ENCODE peak calls at places on chromosome 20, in six cellular contexts. W is H1, Q is GM12878, Z is GM12891, V is HepG2, S is K562. L is an unnamed sample.
A peak's percentile ranks its signal among the peaks of the same experiment; 100 is the strongest.

GRCh38 chr20:58585753-58586540 is 65.1 kb upstream of the STX16 start:
- DNase-seq in Q (no peak), V (no peak), S (no peak), Z (no peak), W (no peak), L (no peak)

GRCh38 chr20:54044156-54044555 is 26.2 kb downstream of the BCAS1 start:
- DNase-seq in Z (no peak), S (peak; percentile 51), Q (no peak), W (no peak), V (no peak), L (no peak)

GRCh38 chr20:2986466-2986865 is 57.0 kb upstream of the GNRH2 start:
- DNase-seq in V (no peak), Q (no peak), S (no peak), Z (no peak), W (no peak), L (no peak)

GRCh38 chr20:47971321-47971781 is 186.1 kb upstream of the SULF2 start:
- DNase-seq in S (no peak), W (no peak), Z (no peak), V (no peak), Q (no peak), L (no peak)

GRCh38 chr20:33159713-33160112 is 8.2 kb upstream of the BPIFA2 start:
- DNase-seq in W (no peak), S (no peak), Z (no peak), Q (no peak), V (no peak), L (no peak)

GRCh38 chr20:41339957-41340326 is 679 bp upstream of the LPIN3 start:
- DNase-seq in V (peak; percentile 81), Z (peak; percentile 85), W (peak; percentile 99), S (peak; percentile 78), Q (no peak), L (peak; percentile 82)

GRCh38 chr20:914727-915498 is 1.2 kb downstream of the ANGPT4 start:
- DNase-seq in S (no peak), Z (no peak), V (no peak), W (no peak), Q (no peak), L (no peak)

GRCh38 chr20:55977723-55978481 is 27.4 kb downstream of the CBLN4 start:
- DNase-seq in W (no peak), Z (no peak), Q (no peak), V (no peak), S (no peak), L (no peak)

GRCh38 chr20:23365390-23366165 is 3.6 kb downstream of the GZF1 start:
- DNase-seq in W (no peak), Z (no peak), V (no peak), S (no peak), Q (no peak), L (no peak)

GRCh38 chr20:13510837-13511488 is 127.8 kb downstream of the TASP1 start:
- DNase-seq in Q (no peak), S (no peak), V (no peak), Z (no peak), W (no peak), L (no peak)

GRCh38 chr20:829531-829930 is 4.0 kb upstream of the FAM110A start:
- DNase-seq in W (no peak), Q (no peak), S (no peak), Z (no peak), V (no peak), L (no peak)

GRCh38 chr20:10132391-10132790 is 86.2 kb upstream of the SNAP25 start:
- DNase-seq in S (no peak), Q (no peak), W (no peak), Z (no peak), V (no peak), L (no peak)

GRCh38 chr20:10134176-10134575 is 84.5 kb upstream of the SNAP25 start:
- DNase-seq in Q (no peak), S (no peak), Z (no peak), V (no peak), W (no peak), L (no peak)

GRCh38 chr20:10131612-10132345 is 86.9 kb upstream of the SNAP25 start:
- DNase-seq in S (no peak), V (no peak), Z (no peak), W (peak; percentile 54), Q (no peak), L (no peak)

GRCh38 chr20:10137032-10137431 is 81.6 kb upstream of the SNAP25 start:
- DNase-seq in Q (no peak), W (no peak), S (no peak), V (no peak), Z (no peak), L (no peak)

DNA sequence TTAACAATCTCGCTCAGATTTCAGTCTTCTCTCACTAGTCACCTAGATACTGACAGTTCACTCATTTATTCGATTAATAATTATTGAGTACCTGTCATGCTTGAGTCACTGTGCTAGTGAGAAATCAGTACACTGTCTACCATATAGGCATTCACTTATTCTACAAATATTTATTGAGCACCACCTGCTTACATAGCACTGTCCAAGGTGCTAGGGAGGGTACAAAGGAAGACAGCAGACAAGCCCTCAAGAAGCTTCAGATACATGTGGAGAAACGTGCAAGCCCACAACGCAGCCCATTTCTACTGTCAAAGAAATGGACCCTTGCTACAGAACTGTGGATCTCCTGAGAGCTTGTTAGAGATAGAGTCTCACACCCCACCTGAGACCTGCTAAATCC is 85.1 kb upstream of the SNAP25 start:
- DNase-seq in W (no peak), V (no peak), Z (no peak), Q (no peak), S (no peak), L (no peak)
- TF ChIP-seq POLR2AphosphoS5 in W (no peak), V (no peak), Z (no peak), Q (no peak), S (no peak), L (no peak)

GRCh38 chr20:51551186-51551585 is 8.7 kb upstream of the NFATC2 start:
- DNase-seq in V (no peak), W (no peak), Q (no peak), Z (no peak), S (no peak), L (no peak)
- TF ChIP-seq POLR2A in V (no peak), W (no peak), Q (no peak), Z (no peak), S (no peak), L (no peak)

GRCh38 chr20:62732766-62733165 is 24.1 kb downstream of the NTSR1 start:
- DNase-seq in W (no peak), V (no peak), Q (no peak), Z (no peak), S (no peak), L (no peak)

GRCh38 chr20:62733250-62733842 is 24.7 kb downstream of the NTSR1 start:
- DNase-seq in Q (no peak), S (no peak), Z (no peak), V (no peak), W (no peak), L (no peak)

GRCh38 chr20:62734881-62735280 is 26.2 kb downstream of the NTSR1 start:
- DNase-seq in V (no peak), Z (no peak), S (no peak), Q (no peak), W (no peak), L (no peak)

GRCh38 chr20:62734336-62734735 is 25.7 kb downstream of the NTSR1 start:
- DNase-seq in W (no peak), V (no peak), Z (no peak), Q (no peak), S (no peak), L (no peak)

GRCh38 chr20:62733891-62734290 is 25.3 kb downstream of the NTSR1 start:
- DNase-seq in S (no peak), Q (no peak), Z (no peak), V (no peak), W (no peak), L (no peak)
- TF ChIP-seq TAF1 in S (no peak), Q (no peak), Z (no peak), V (no peak), W (no peak), L (no peak)

GRCh38 chr20:44728835-44729342 is 13.7 kb downstream of the CCN5 start:
- DNase-seq in Q (no peak), W (peak; percentile 63), Z (no peak), V (no peak), S (no peak), L (no peak)

GRCh38 chr20:44733341-44734069 is 12.2 kb upstream of the KCNK15 start:
- DNase-seq in V (peak; percentile 67), S (peak; percentile 63), Z (peak; percentile 44), Q (no peak), W (peak; percentile 86), L (peak; percentile 50)

GRCh38 chr20:44730441-44730840 is 15.2 kb upstream of the KCNK15 start:
- DNase-seq in S (no peak), V (no peak), Q (no peak), Z (no peak), W (no peak), L (no peak)

GRCh38 chr20:44732327-44732726 is 13.3 kb upstream of the KCNK15 start:
- DNase-seq in V (no peak), S (no peak), Z (no peak), Q (no peak), W (no peak), L (no peak)

DNA sequence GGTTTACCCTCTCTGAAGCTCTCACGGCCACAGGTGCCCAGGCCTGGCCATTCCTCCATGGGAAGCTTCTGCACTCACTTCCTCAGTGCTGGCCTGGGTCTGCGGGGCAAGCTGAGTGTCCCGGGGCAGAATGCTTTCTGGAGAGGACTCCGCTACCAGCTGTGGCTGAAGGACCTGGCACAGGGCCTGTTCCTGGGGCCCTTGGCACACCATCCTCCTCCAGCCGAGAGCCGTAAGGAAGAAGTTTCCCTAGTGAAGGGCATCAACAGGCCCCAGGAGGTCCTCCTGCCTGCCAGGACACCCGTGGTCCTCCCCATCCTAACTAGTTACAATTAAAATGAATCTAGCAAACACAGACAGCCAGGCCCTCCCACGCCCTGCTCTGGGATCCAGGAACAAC is 14.0 kb upstream of the KCNK15 start:
- DNase-seq in Q (no peak), S (no peak), W (no peak), V (no peak), Z (no peak), L (no peak)
- TF ChIP-seq POLR2AphosphoS5 in Q (no peak), S (no peak), W (no peak), V (no peak), Z (no peak), L (no peak)